ENCODE peak calls at places on chromosomes 3 and 15, in seven cellular contexts. Q is adrenal gland; J is mesenchymal stem cell; M is GM04504; T is effector memory CD4-positive, alpha-beta T cell; E is fibroblast of mammary gland; C is myocyte. I is an unnamed sample.

GRCh38 chr3:101896103-101896757 is 46.9 kb downstream of the NFKBIZ start:
- DNase-seq in Q (no peak), J (no peak), M (no peak), T (no peak), E (no peak), C (no peak), I (no peak)

GRCh38 chr3:55486857-55487375 is at the start of gene WNT5A:
- DNase-seq in Q (no peak), J (peak), M (no peak), T (no peak), E (peak), C (peak), I (no peak)

GRCh38 chr3:30775070-30775469 is 119.4 kb downstream of the GADL1 start:
- DNase-seq in Q (no peak), J (no peak), M (no peak), T (no peak), E (no peak), C (no peak), I (no peak)

GRCh38 chr3:17094551-17094950 is 209.8 kb downstream of the PLCL2 start:
- DNase-seq in Q (no peak), J (no peak), M (no peak), T (no peak), E (no peak), C (no peak), I (no peak)

GRCh38 chr3:25903371-25903770 is 113.5 kb downstream of the OXSM start:
- DNase-seq in Q (no peak), J (no peak), M (no peak), T (no peak), E (no peak), C (no peak), I (no peak)

GRCh38 chr3:153394017-153394416 is 232.0 kb downstream of the RAP2B start:
- DNase-seq in Q (no peak), J (no peak), M (no peak), T (no peak), E (no peak), C (no peak), I (no peak)

GRCh38 chr15:85515212-85515611 is 134.8 kb downstream of the AKAP13 start:
- DNase-seq in Q (no peak), J (no peak), M (no peak), T (no peak), E (no peak), C (no peak), I (no peak)

GRCh38 chr15:69766156-69766555 is 313.5 kb downstream of the RPLP1 start:
- DNase-seq in Q (no peak), J (no peak), M (no peak), T (no peak), E (no peak), C (no peak), I (no peak)

GRCh38 chr3:66985336-66985920 is 12.7 kb upstream of the KBTBD8 start:
- DNase-seq in Q (no peak), J (no peak), M (no peak), T (no peak), E (peak), C (no peak), I (no peak)

GRCh38 chr3:150640256-150640655 is 37.1 kb downstream of the SELENOT start:
- DNase-seq in Q (no peak), J (no peak), M (no peak), T (no peak), E (no peak), C (no peak), I (no peak)

GRCh38 chr3:159187706-159188105 is 385.9 kb downstream of the MFSD1 start:
- DNase-seq in Q (no peak), J (no peak), M (no peak), T (no peak), E (no peak), C (no peak), I (no peak)

GRCh38 chr15:57388199-57388863 is 12.0 kb downstream of the CGNL1 start:
- DNase-seq in Q (no peak), J (no peak), M (no peak), T (no peak), E (no peak), C (no peak), I (no peak)

GRCh38 chr15:53122818-53123217 is 332.7 kb upstream of the ONECUT1 start:
- DNase-seq in Q (no peak), J (no peak), M (no peak), T (no peak), E (no peak), C (no peak), I (no peak)

GRCh38 chr3:172869797-172870518 is 119.4 kb downstream of the ECT2 start:
- DNase-seq in Q (no peak), J (no peak), M (no peak), T (no peak), E (no peak), C (no peak), I (no peak)

GRCh38 chr3:113065336-113065735 is 74.6 kb downstream of the GTPBP8 start:
- DNase-seq in Q (no peak), J (no peak), M (no peak), T (no peak), E (no peak), C (no peak), I (no peak)

GRCh38 chr3:61903931-61904657 is 342.7 kb downstream of the PTPRG start:
- DNase-seq in Q (no peak), J (peak), M (no peak), T (no peak), E (peak), C (peak), I (no peak)

I was measured in natural killer cell treated with Interleukin-12 subunit alpha and Interleukin-12 subunit beta and Interleukin-15 and Interleukin-18, amount 100 ng/mL, for 72 hours.